ENCODE peak calls at places on chromosome 2, in four cellular contexts. One of them, this sample, is unnamed.

GRCh38 chr2:72115361-72116080 is 32.1 kb downstream of the CYP26B1 start:
- DNase-seq in HFF-Myc: peak
- DNase-seq in NCI-H748 treated with DMSO at 0.1 percent for 48 hours: no peak
- DNase-seq in GM19239: no peak
- DNase-seq in this sample: no peak

GRCh38 chr2:233312874-233313273 is 5.3 kb downstream of the SAG start:
- DNase-seq in HFF-Myc: no peak
- DNase-seq in NCI-H748 treated with DMSO at 0.1 percent for 48 hours: no peak
- DNase-seq in GM19239: no peak
- DNase-seq in this sample: no peak

GRCh38 chr2:149330127-149331022 is at the start of gene LYPD6:
- DNase-seq in HFF-Myc: no peak
- DNase-seq in NCI-H748 treated with DMSO at 0.1 percent for 48 hours: peak
- DNase-seq in GM19239: peak
- DNase-seq in this sample: peak

GRCh38 chr2:21146638-21147037 is 22.9 kb downstream of the TDRD15 start:
- DNase-seq in HFF-Myc: no peak
- DNase-seq in NCI-H748 treated with DMSO at 0.1 percent for 48 hours: no peak
- DNase-seq in GM19239: no peak
- DNase-seq in this sample: no peak

GRCh38 chr2:60370835-60371618 is 182.4 kb downstream of the BCL11A start:
- DNase-seq in HFF-Myc: no peak
- DNase-seq in NCI-H748 treated with DMSO at 0.1 percent for 48 hours: no peak
- DNase-seq in GM19239: no peak
- DNase-seq in this sample: no peak

GRCh38 chr2:66456183-66457041 is 21.5 kb downstream of the MEIS1 start:
- DNase-seq in HFF-Myc: no peak
- DNase-seq in NCI-H748 treated with DMSO at 0.1 percent for 48 hours: no peak
- DNase-seq in GM19239: no peak
- DNase-seq in this sample: no peak

GRCh38 chr2:129376404-129377077 is 602.9 kb upstream of the RAB6C start:
- DNase-seq in HFF-Myc: no peak
- DNase-seq in NCI-H748 treated with DMSO at 0.1 percent for 48 hours: no peak
- DNase-seq in GM19239: no peak
- DNase-seq in this sample: no peak

GRCh38 chr2:62313433-62314227 is 117.7 kb downstream of the B3GNT2 start:
- DNase-seq in HFF-Myc: no peak
- DNase-seq in NCI-H748 treated with DMSO at 0.1 percent for 48 hours: no peak
- DNase-seq in GM19239: no peak
- DNase-seq in this sample: no peak

GRCh38 chr2:3126686-3127278 is 250.8 kb downstream of the EIPR1 start:
- DNase-seq in HFF-Myc: no peak
- DNase-seq in NCI-H748 treated with DMSO at 0.1 percent for 48 hours: no peak
- DNase-seq in GM19239: no peak
- DNase-seq in this sample: no peak